ENCODE peak calls at places on chromosome X, in six cellular contexts. J, Y, W, L, K and G are unnamed samples.

GRCh38 chrX:45628041-45628440 is 427.4 kb upstream of the DIPK2B start:
- DNase-seq in Y (no peak), W (no peak), K (peak; percentile 48), J (no peak), L (no peak), G (no peak)

GRCh38 chrX:119853449-119853848 is 686 bp upstream of the UPF3B start:
- DNase-seq in W (no peak), K (no peak), J (no peak), Y (no peak), L (no peak), G (no peak)

GRCh38 chrX:53442322-53442631 is 8.1 kb upstream of the HSD17B10 start:
- DNase-seq in K (no peak), W (no peak), J (no peak), Y (no peak), L (no peak), G (no peak)

GRCh38 chrX:137945470-137945869 is 379.5 kb downstream of the ZIC3 start:
- DNase-seq in K (no peak), Y (no peak), J (no peak), L (no peak), W (no peak), G (peak; percentile 24)

GRCh38 chrX:50613846-50614245 is 143.2 kb upstream of the DGKK start:
- DNase-seq in J (no peak), Y (no peak), K (peak; percentile 43), W (no peak), L (no peak), G (no peak)

GRCh38 chrX:110425222-110425621 is 66.6 kb downstream of the RTL9 start:
- DNase-seq in L (no peak), Y (no peak), K (no peak), J (no peak), W (no peak), G (peak; percentile 37)

GRCh38 chrX:69493193-69493592 is 10.9 kb upstream of the NALF2 start:
- DNase-seq in Y (no peak), L (no peak), W (no peak), K (no peak), J (no peak), G (peak; percentile 47)

GRCh38 chrX:101415180-101416130 is 7.4 kb downstream of the HNRNPH2 start:
- DNase-seq in J (peak; percentile 27), Y (no peak), W (no peak), L (no peak), K (peak; percentile 84), G (peak; percentile 55)

GRCh38 chrX:151488677-151489076 is 74.8 kb upstream of the PASD1 start:
- DNase-seq in W (no peak), J (no peak), K (no peak), L (no peak), Y (no peak), G (peak; percentile 24)

GRCh38 chrX:33307954-33308353 is 96.6 kb upstream of the DMD start:
- DNase-seq in W (no peak), L (no peak), J (no peak), K (peak; percentile 41), Y (no peak), G (no peak)

GRCh38 chrX:132413459-132413858 is 75.4 kb downstream of the MBNL3 start:
- DNase-seq in J (no peak), W (no peak), L (no peak), K (no peak), Y (no peak), G (peak; percentile 69)

GRCh38 chrX:71540801-71541545 is 8.1 kb downstream of the OGT start:
- DNase-seq in K (no peak), L (no peak), J (no peak), Y (no peak), W (no peak), G (no peak)

GRCh38 chrX:35728481-35728880 is 69.7 kb upstream of the MAGEB16 start:
- DNase-seq in W (no peak), Y (no peak), K (no peak), L (no peak), J (no peak), G (peak; percentile 32)

GRCh38 chrX:153818571-153819397 is 11.6 kb downstream of the PDZD4 start:
- DNase-seq in W (peak; percentile 73), L (no peak), Y (peak; percentile 41), J (no peak), K (no peak), G (peak; percentile 96)

GRCh38 chrX:1292581-1293310 is 24.1 kb downstream of the CSF2RA start:
- DNase-seq in Y (no peak), W (no peak), L (no peak), J (no peak), K (no peak), G (no peak)

GRCh38 chrX:52359614-52360232 is 9.1 kb upstream of the XAGE2 start:
- DNase-seq in W (no peak), L (no peak), Y (no peak), J (no peak), K (no peak), G (no peak)

GRCh38 chrX:25555521-25555920 is 539.8 kb upstream of the ARX start:
- DNase-seq in K (no peak), J (no peak), Y (no peak), W (no peak), L (no peak), G (no peak)

GRCh38 chrX:3191821-3192220 is 150.6 kb downstream of the ARSF start:
- DNase-seq in Y (no peak), K (peak; percentile 25), W (no peak), L (no peak), J (no peak), G (no peak)

GRCh38 chrX:40291553-40291952 is 193.8 kb upstream of the BCOR start:
- DNase-seq in L (no peak), W (no peak), K (no peak), Y (no peak), J (no peak), G (no peak)

GRCh38 chrX:8245411-8245810 is 74.3 kb upstream of the VCX2 start:
- DNase-seq in L (no peak), W (no peak), Y (no peak), K (no peak), J (no peak), G (no peak)

GRCh38 chrX:1658083-1658463 is 43.2 kb downstream of the ASMT start:
- DNase-seq in W (no peak), J (no peak), Y (no peak), K (no peak), L (no peak), G (no peak)

GRCh38 chrX:130885996-130886395 is 17.0 kb downstream of the ENOX2 start:
- DNase-seq in W (no peak), K (no peak), J (no peak), Y (no peak), L (no peak), G (no peak)

GRCh38 chrX:69083361-69083760 is 81.9 kb downstream of the PJA1 start:
- DNase-seq in Y (no peak), K (no peak), W (no peak), L (no peak), J (no peak), G (no peak)

GRCh38 chrX:20623448-20623847 is 356.7 kb upstream of the RPS6KA3 start:
- DNase-seq in J (no peak), K (no peak), Y (no peak), W (no peak), L (no peak), G (no peak)

GRCh38 chrX:7147431-7147977 is at the start of gene STS:
- DNase-seq in W (peak; percentile 68), K (peak; percentile 14), Y (peak; percentile 38), J (peak; percentile 55), L (peak; percentile 74), G (no peak)

GRCh38 chrX:40154229-40154852 is 56.6 kb upstream of the BCOR start:
- DNase-seq in K (no peak), W (peak; percentile 66), Y (peak; percentile 46), L (peak; percentile 71), J (peak; percentile 49), G (peak; percentile 93)

DNA sequence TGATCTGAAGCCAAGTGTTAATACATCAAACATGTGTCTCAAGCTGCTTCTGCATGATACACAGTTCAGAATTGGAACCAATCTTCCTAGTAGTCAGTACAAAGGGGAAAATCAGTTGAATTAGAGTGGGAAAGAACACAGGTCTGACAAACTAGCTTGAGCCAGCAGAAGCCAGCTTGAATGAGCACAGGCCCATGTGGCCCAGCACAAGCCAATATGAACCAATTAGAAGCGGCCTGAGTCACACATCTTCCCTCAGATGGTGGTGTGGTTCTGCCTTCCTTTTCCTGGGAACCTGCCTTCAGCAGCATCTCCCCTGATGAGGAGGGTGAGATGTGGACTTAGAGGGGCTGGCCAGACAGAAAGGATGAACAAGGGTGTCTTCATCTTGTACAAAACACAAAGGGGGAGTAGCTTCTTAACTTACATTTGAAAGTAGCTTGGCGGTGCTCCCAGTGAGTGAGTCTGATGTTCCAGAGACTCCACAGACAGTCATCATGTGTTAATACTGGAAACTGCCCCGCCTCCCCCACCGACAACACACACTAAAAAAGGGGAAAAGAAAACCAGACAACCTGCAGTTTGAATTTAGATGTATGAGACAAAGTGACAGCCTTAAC is 72.0 kb downstream of the FRMPD4 start:
- DNase-seq in J (no peak), Y (peak; percentile 16), L (peak; percentile 87), W (no peak), K (peak; percentile 78), G (no peak)
- H3K4me3 ChIP-seq in J (no peak overlapping the region), Y (no peak overlapping the region), L (no peak overlapping the region), W (no peak overlapping the region), K (no peak overlapping the region), G (no peak overlapping the region)

GRCh38 chrX:125378205-125378604 is 58.5 kb downstream of the TEX13C start:
- DNase-seq in J (no peak), Y (no peak), K (no peak), L (no peak), W (no peak), G (no peak)
- H3K27me3 ChIP-seq in J (no peaks in the 10 kb centered on the region), Y (no peaks in the 10 kb centered on the region), K (no peaks in the 10 kb centered on the region), L (no peaks in the 10 kb centered on the region), W (no peaks in the 10 kb centered on the region), G (no peaks in the 10 kb centered on the region)

DNA sequence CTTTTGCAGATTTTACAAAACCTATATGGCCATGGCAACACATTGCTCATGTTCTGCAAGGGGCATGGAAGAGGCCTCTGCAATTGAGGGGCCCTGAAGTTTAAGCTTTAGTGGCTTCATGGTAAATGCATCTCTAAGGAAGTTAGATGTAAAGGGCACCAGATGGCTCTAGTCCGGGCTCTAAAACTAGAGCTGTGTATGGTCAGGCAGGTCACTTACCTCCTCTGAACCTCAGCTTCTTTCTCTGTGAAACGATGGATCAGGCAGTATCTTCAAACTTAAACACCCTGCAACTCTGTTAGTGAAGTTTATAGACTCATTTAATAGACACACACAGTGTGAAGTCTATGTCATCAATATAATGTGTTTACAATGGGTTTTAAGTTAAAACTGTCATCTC is 10.0 kb downstream of the MAGEB17 start:
- DNase-seq in W (no peak), L (no peak), K (no peak), Y (no peak), J (no peak), G (no peak)
- H3K4me3 ChIP-seq in W (no peak overlapping the region), L (no peak overlapping the region), K (no peak overlapping the region), Y (no peak overlapping the region), J (no peak overlapping the region), G (no peak overlapping the region)

GRCh38 chrX:140434347-140434746 is 70.5 kb downstream of the SOX3 start:
- DNase-seq in K (no peak), W (no peak), L (no peak), J (no peak), Y (no peak), G (no peak)

GRCh38 chrX:140433582-140433981 is 71.3 kb downstream of the SOX3 start:
- DNase-seq in J (no peak), K (no peak), W (no peak), Y (no peak), L (no peak), G (no peak)

GRCh38 chrX:140432328-140433025 is 72.4 kb downstream of the SOX3 start:
- DNase-seq in L (peak; percentile 70), J (no peak), W (no peak), Y (peak; percentile 30), K (no peak), G (no peak)

GRCh38 chrX:140425712-140426395 is 79.0 kb downstream of the SOX3 start:
- DNase-seq in W (no peak), Y (no peak), K (no peak), J (no peak), L (no peak), G (no peak)

GRCh38 chrX:140431521-140431920 is 73.3 kb downstream of the SOX3 start:
- DNase-seq in Y (no peak), W (no peak), L (no peak), J (no peak), K (peak; percentile 1), G (no peak)
- H3K27me3 ChIP-seq in Y (no peaks in the 10 kb centered on the region), W (peaks cover 3% of the 10 kb centered on the region), L (no peaks in the 10 kb centered on the region), J (no peaks in the 10 kb centered on the region), K (no peaks in the 10 kb centered on the region), G (peaks cover 5% of the 10 kb centered on the region)